ENCODE peak calls at places on chromosomes 7 and 10, in seven cellular contexts. I, B, H, W, K, Y and C are unnamed samples. For H3K4me1, the result is how much of the 10 kb centered on the place peaks cover.

GRCh38 chr7:105014725-105015630 is 973 bp downstream of the KMT2E start:
- DNase-seq in I (peak), B (peak), H (peak), W (peak), K (peak), Y (peak), C (peak)

GRCh38 chr10:86942441-86943315 is 14.7 kb downstream of the MMRN2 start:
- DNase-seq in I (no peak), B (no peak), H (no peak), W (no peak), K (no peak), Y (no peak), C (no peak)

GRCh38 chr10:72260215-72260587 is 13.5 kb upstream of the DDIT4 start:
- DNase-seq in I (no peak), B (no peak), H (no peak), W (no peak), K (no peak), Y (no peak), C (no peak)

GRCh38 chr7:149321978-149322541 is 60.1 kb downstream of the ZNF783 start:
- DNase-seq in I (no peak), B (peak), H (no peak), W (peak), K (peak), Y (no peak), C (no peak)

GRCh38 chr10:52599586-52600200 is 172.9 kb downstream of the MBL2 start:
- DNase-seq in I (no peak), B (no peak), H (no peak), W (no peak), K (no peak), Y (peak), C (no peak)

GRCh38 chr7:112789824-112790650 is at the start of gene TMEM168:
- DNase-seq in I (peak), B (peak), H (peak), W (peak), K (peak), Y (peak), C (peak)

GRCh38 chr10:93261961-93262610 is 188.4 kb downstream of the CYP26A1 start:
- DNase-seq in I (no peak), B (no peak), H (no peak), W (peak), K (no peak), Y (no peak), C (no peak)

GRCh38 chr10:13614530-13615332 is 28.0 kb downstream of the PRPF18 start:
- DNase-seq in I (peak), B (peak), H (no peak), W (peak), K (no peak), Y (peak), C (no peak)

GRCh38 chr10:28241766-28242399 is 61.0 kb downstream of the MPP7 start:
- DNase-seq in I (no peak), B (peak), H (peak), W (peak), K (peak), Y (peak), C (peak)

GRCh38 chr10:78805176-78805575 is 263.6 kb upstream of the ZMIZ1 start:
- DNase-seq in I (no peak), B (peak), H (no peak), W (peak), K (no peak), Y (peak), C (no peak)

GRCh38 chr10:101012525-101013364 is 13.1 kb downstream of the LZTS2 start:
- DNase-seq in I (peak), B (peak), H (peak), W (peak), K (peak), Y (peak), C (peak)

GRCh38 chr10:110432084-110432483 is 65.6 kb upstream of the DUSP5 start:
- DNase-seq in I (no peak), B (no peak), H (no peak), W (no peak), K (no peak), Y (no peak), C (no peak)

GRCh38 chr7:47254081-47255006 is 327.6 kb downstream of the TNS3 start:
- DNase-seq in I (peak), B (peak), H (peak), W (peak), K (peak), Y (peak), C (no peak)

GRCh38 chr10:21336476-21337170 is 188.9 kb downstream of the SKIDA1 start:
- DNase-seq in I (peak), B (peak), H (peak), W (peak), K (no peak), Y (peak), C (no peak)

GRCh38 chr7:1418505-1419309 is 40.6 kb downstream of the MICALL2 start:
- DNase-seq in I (peak), B (peak), H (peak), W (peak), K (peak), Y (peak), C (peak)

GRCh38 chr7:151599401-151600227 is 79.9 kb upstream of the RHEB start:
- DNase-seq in I (no peak), B (peak), H (no peak), W (peak), K (no peak), Y (peak), C (no peak)

GRCh38 chr10:69004821-69005220 is 16.2 kb downstream of the KIFBP start:
- DNase-seq in I (no peak), B (peak), H (no peak), W (peak), K (peak), Y (peak), C (peak)

GRCh38 chr10:27730041-27730440 is 15.6 kb downstream of the MKX start:
- DNase-seq in I (no peak), B (no peak), H (no peak), W (no peak), K (no peak), Y (no peak), C (no peak)

DNA sequence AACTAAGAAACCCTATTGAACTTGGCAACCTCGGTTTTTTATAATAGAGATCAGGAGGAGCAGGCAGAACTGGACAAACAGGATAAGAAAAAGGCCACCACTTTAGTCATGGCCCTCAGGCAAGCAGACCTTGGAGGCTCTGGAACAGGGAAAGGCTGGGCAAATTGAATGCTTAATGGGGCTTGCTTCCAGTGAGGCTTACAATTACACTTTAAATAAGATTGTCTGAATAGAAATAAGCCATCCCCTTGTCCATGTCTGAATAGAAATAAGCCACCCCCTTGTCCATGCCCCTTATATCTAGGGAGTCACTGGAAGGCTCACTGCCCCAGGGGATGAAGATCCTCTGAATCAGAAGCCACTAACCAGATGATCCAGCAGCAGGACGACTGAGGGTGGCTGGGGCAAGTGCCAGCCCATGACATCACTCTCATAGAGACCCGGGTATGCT is 40.6 kb downstream of the AKR1B15 start:
- DNase-seq in I (no peak), B (no peak), H (no peak), W (peak), K (no peak), Y (no peak), C (no peak)
- H3K9ac ChIP-seq in I (no peak), B (no peak), H (no peak), W (no peak), K (no peak), Y (no peak), C (no peak)

GRCh38 chr7:71327946-71328345 is 196.0 kb downstream of the GALNT17 start:
- DNase-seq in I (no peak), B (no peak), H (no peak), W (no peak), K (no peak), Y (no peak), C (no peak)
- H3K4me1 ChIP-seq in I (under half), B (under half), H (under half), W (under half), K (under half), Y (under half), C (under half)

GRCh38 chr10:132514841-132515521 is 22.6 kb upstream of the INPP5A start:
- DNase-seq in I (peak), B (no peak), H (no peak), W (no peak), K (no peak), Y (peak), C (peak)

GRCh38 chr10:132517951-132518521 is 19.6 kb upstream of the INPP5A start:
- DNase-seq in I (peak), B (no peak), H (no peak), W (no peak), K (no peak), Y (peak), C (no peak)

GRCh38 chr10:132516771-132517725 is 20.5 kb upstream of the INPP5A start:
- DNase-seq in I (peak), B (peak), H (peak), W (peak), K (no peak), Y (peak), C (no peak)

GRCh38 chr10:132518572-132519381 is 18.8 kb upstream of the INPP5A start:
- DNase-seq in I (peak), B (no peak), H (no peak), W (no peak), K (no peak), Y (peak), C (no peak)

DNA sequence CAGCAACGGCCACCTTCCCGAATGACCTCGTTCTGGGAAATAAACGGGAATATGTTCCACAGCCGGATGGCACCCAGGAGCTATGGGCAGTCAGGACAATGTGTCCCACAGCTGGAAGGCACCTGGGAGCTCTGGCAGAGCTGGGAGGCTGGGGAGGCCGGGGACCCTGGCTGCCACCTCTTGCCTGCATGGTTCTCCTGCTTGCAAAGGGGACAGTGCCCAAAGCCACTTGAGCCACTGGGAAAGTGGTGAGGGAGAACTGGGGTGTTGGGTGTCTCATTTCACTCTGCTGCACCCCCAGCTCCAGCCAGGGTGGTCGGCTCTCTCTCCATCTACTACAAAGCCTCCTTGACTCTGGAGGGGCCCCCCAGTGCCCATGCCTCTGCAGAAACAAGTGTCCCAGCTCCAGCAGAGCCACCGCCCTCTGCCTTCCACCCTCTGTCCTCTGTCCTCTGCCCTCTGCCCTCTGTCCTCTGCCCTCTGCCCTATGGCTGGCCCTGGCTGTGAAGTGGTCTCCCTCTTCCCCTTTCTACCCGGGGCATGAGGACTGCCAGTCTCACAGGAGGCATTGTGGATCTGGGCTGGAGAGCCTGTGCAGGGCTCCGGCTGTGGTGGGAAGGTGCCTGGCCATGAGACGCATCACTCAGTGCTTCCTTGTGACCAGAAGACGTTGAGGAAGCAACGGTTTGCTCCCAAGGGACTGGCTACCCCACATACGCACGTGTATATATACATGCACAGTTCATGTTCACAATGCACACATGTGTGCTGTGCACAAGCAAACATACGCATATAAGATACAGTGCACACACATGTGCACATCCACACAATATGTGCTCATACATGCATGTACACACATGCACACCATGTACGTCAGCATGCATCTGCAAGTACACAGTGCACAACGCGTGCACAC is 21.5 kb upstream of the INPP5A start:
- DNase-seq in I (peak), B (no peak), H (no peak), W (no peak), K (no peak), Y (no peak), C (no peak)
- H3K9ac ChIP-seq in I (no peak), B (no peak), H (no peak), W (no peak), K (no peak), Y (no peak), C (peak)

GRCh38 chr10:84895541-84895940 is 567.2 kb downstream of the CCSER2 start:
- DNase-seq in I (no peak), B (no peak), H (no peak), W (no peak), K (no peak), Y (no peak), C (no peak)
- H3K4me1 ChIP-seq in I (under half), B (under half), H (under half), W (under half), K (under half), Y (under half), C (under half)

GRCh38 chr7:116241296-116241695 is 31.0 kb downstream of the TES start:
- DNase-seq in I (no peak), B (no peak), H (no peak), W (no peak), K (no peak), Y (no peak), C (no peak)
- H3K9ac ChIP-seq in I (no peak), B (no peak), H (no peak), W (no peak), K (no peak), Y (no peak), C (no peak)

GRCh38 chr10:60648761-60649160 is 129.5 kb upstream of the CDK1 start:
- DNase-seq in I (no peak), B (no peak), H (no peak), W (no peak), K (no peak), Y (no peak), C (no peak)

GRCh38 chr10:60650272-60650800 is 127.9 kb upstream of the CDK1 start:
- DNase-seq in I (no peak), B (no peak), H (no peak), W (no peak), K (no peak), Y (no peak), C (no peak)

GRCh38 chr10:60649485-60650271 is 128.6 kb upstream of the CDK1 start:
- DNase-seq in I (no peak), B (no peak), H (no peak), W (no peak), K (no peak), Y (peak), C (peak)

GRCh38 chr10:60654813-60655464 is 123.3 kb upstream of the CDK1 start:
- DNase-seq in I (no peak), B (peak), H (no peak), W (peak), K (no peak), Y (no peak), C (no peak)

GRCh38 chr10:60652628-60653027 is 125.7 kb upstream of the CDK1 start:
- DNase-seq in I (no peak), B (no peak), H (no peak), W (no peak), K (no peak), Y (no peak), C (peak)
- H3K4me1 ChIP-seq in I (under half), B (under half), H (under half), W (under half), K (under half), Y (under half), C (under half)

GRCh38 chr10:134743-135600 is at the start of gene ZMYND11:
- DNase-seq in I (peak), B (peak), H (peak), W (peak), K (peak), Y (peak), C (peak)
- H3K9ac ChIP-seq in I (peak), B (peak), H (peak), W (peak), K (peak), Y (peak), C (peak)

DNA sequence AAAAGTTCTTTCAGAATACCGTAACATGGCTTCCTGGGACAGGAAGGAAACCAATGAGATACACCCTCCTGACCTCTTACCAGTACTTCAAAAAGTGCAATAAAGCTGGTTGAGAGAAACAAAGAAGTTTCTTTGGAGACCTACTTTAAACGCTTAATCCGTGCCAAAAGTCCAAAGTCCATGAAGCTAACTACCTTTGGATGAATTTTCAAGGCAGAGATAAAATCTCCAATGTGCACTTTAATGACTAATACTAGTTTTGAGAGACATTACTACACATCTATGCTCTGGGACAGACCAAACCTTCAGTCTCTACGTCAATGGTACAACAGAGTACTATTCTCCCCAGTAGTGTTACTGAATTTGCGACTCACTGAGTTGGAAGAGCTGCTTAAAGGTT is 46.1 kb downstream of the UBE2H start:
- DNase-seq in I (no peak), B (no peak), H (no peak), W (no peak), K (no peak), Y (no peak), C (no peak)
- H3K4me1 ChIP-seq in I (under half), B (under half), H (under half), W (under half), K (under half), Y (under half), C (under half)